ENCODE peak calls at places on chromosomes 7 and 10, in four cellular contexts. N is stimulated activated CD8-positive, alpha-beta memory T cell treated with anti-CD3 and anti-CD28 coated beads, Interleukin-12 subunit alpha, Interleukin-12 subunit beta, amount 100 ng/mL, for 4 hours; Z is COR-L47; L is activated effector memory CD4-positive, alpha-beta T cell treated with anti-CD3 and anti-CD28 coated beads, Interleukin-2, amount 50 U/mL, for 16 hours. P is an unnamed sample.

GRCh38 chr7:25009271-25009670 is 29.3 kb upstream of the OSBPL3 start:
- DNase-seq in L (no peak), N (no peak), Z (no peak), P (no peak)

GRCh38 chr7:8973601-8974000 is 540.2 kb downstream of the NXPH1 start:
- DNase-seq in N (no peak), Z (no peak), L (no peak), P (no peak)

GRCh38 chr7:99380032-99380822 is 5.7 kb downstream of the ARPC1B start:
- DNase-seq in Z (no peak), L (peak), N (no peak), P (no peak)

GRCh38 chr10:23155166-23155565 is 36.9 kb upstream of the PTF1A start:
- DNase-seq in Z (no peak), L (no peak), N (no peak), P (no peak)

GRCh38 chr7:36514289-36515243 is 124.9 kb downstream of the ANLN start:
- DNase-seq in L (no peak), Z (no peak), N (no peak), P (no peak)

GRCh38 chr7:108067844-108068243 is 62.3 kb downstream of the LAMB4 start:
- DNase-seq in N (no peak), L (no peak), Z (peak), P (peak)

GRCh38 chr10:102195301-102195870 is 30.7 kb upstream of the ELOVL3 start:
- DNase-seq in Z (no peak), L (no peak), N (no peak), P (no peak)

GRCh38 chr7:30983042-30983913 is 19.5 kb downstream of the GHRHR start:
- DNase-seq in N (peak), Z (peak), L (peak), P (peak)

GRCh38 chr10:89301721-89302445 is at the start of gene IFIT2:
- DNase-seq in Z (no peak), L (peak), N (no peak), P (peak)

GRCh38 chr10:95755511-95756004 is 405 bp upstream of the ENTPD1 start:
- DNase-seq in N (no peak), L (no peak), Z (no peak), P (no peak)

GRCh38 chr7:42380411-42380810 is 143.4 kb upstream of the GLI3 start:
- DNase-seq in N (no peak), Z (no peak), L (no peak), P (no peak)

GRCh38 chr7:67462781-67463191 is 466.2 kb downstream of the TYW1 start:
- DNase-seq in Z (no peak), L (no peak), N (no peak), P (no peak)

GRCh38 chr10:31129880-31130405 is 98.3 kb upstream of the ZNF438 start:
- DNase-seq in Z (no peak), N (no peak), L (no peak), P (no peak)

GRCh38 chr7:144468990-144469732 is 65.7 kb upstream of the NOBOX start:
- DNase-seq in Z (no peak), N (no peak), L (no peak), P (no peak)

GRCh38 chr10:58467931-58468635 is 44.6 kb upstream of the BICC1 start:
- DNase-seq in N (no peak), Z (no peak), L (no peak), P (no peak)

GRCh38 chr10:69958232-69958902 is 94.3 kb upstream of the MACROH2A2 start:
- DNase-seq in Z (peak), N (no peak), L (no peak), P (peak)

GRCh38 chr10:26540601-26541000 is 102.5 kb downstream of the APBB1IP start:
- DNase-seq in N (no peak), Z (no peak), L (no peak), P (no peak)

GRCh38 chr10:127496045-127496444 is 53.1 kb upstream of the NPS start:
- DNase-seq in L (no peak), N (no peak), Z (no peak), P (no peak)

GRCh38 chr10:111410740-111411139 is 333.9 kb downstream of the ADRA2A start:
- DNase-seq in N (no peak), L (no peak), Z (no peak), P (no peak)

GRCh38 chr7:112056409-112056808 is 149.8 kb downstream of the DOCK4 start:
- DNase-seq in Z (no peak), L (no peak), N (no peak), P (no peak)

GRCh38 chr7:70674268-70675025 is 457.5 kb upstream of the GALNT17 start:
- DNase-seq in N (no peak), Z (no peak), L (no peak), P (peak)

GRCh38 chr10:59252491-59252890 is 76.0 kb downstream of the PHYHIPL start:
- DNase-seq in Z (no peak), L (no peak), N (no peak), P (no peak)

GRCh38 chr7:157271991-157272324 is 64.8 kb upstream of the DNAJB6 start:
- DNase-seq in N (no peak), L (peak), Z (no peak), P (no peak)

GRCh38 chr10:75762436-75762802 is 331.0 kb downstream of the LRMDA start:
- DNase-seq in Z (no peak), L (no peak), N (no peak), P (no peak)